ENCODE peak calls at places on chromosomes 5 and 9, in ten cellular contexts. R, A, L, U, P, B, J, D, O and K are unnamed samples.

GRCh38 chr9:68887232-68887631 is 126.7 kb downstream of the PRKACG start:
- DNase-seq in A (no peak), P (no peak), J (no peak), O (no peak), R (no peak), D (no peak), U (no peak), B (no peak), L (no peak), K (no peak)

GRCh38 chr9:12503606-12504122 is 189.5 kb upstream of the TYRP1 start:
- DNase-seq in O (no peak), A (no peak), P (no peak), L (no peak), J (no peak), B (no peak), U (no peak), R (no peak), D (no peak), K (no peak)

GRCh38 chr5:134561871-134562296 is 36.4 kb downstream of the JADE2 start:
- DNase-seq in L (no peak), B (peak; percentile 39), J (no peak), P (no peak), R (no peak), U (no peak), D (no peak), A (no peak), O (no peak), K (no peak)

GRCh38 chr9:91790912-91791311 is 159.1 kb downstream of the ROR2 start:
- DNase-seq in D (no peak), U (no peak), A (no peak), O (no peak), L (no peak), R (no peak), B (no peak), J (no peak), P (no peak), K (no peak)

GRCh38 chr5:96244696-96245095 is 188.4 kb downstream of the PCSK1 start:
- DNase-seq in P (no peak), U (no peak), A (no peak), B (no peak), D (no peak), L (no peak), J (no peak), R (no peak), O (no peak), K (no peak)

GRCh38 chr9:137370865-137371520 is 52.0 kb downstream of the EXD3 start:
- DNase-seq in J (no peak), A (no peak), P (no peak), L (peak; percentile 63), U (no peak), B (peak; percentile 26), O (peak; percentile 37), R (no peak), D (no peak), K (no peak)

GRCh38 chr5:109468737-109469420 is 59.1 kb upstream of the PJA2 start:
- DNase-seq in L (peak; percentile 26), J (peak; percentile 56), R (peak; percentile 61), P (peak; percentile 37), U (peak; percentile 32), A (peak; percentile 52), B (peak; percentile 70), D (peak; percentile 96), O (peak; percentile 79), K (no peak)

GRCh38 chr9:33447404-33448158 is at the start of gene AQP3:
- DNase-seq in D (peak; percentile 62), J (peak; percentile 47), U (peak; percentile 67), R (peak; percentile 52), A (no peak), P (peak; percentile 72), O (peak; percentile 6), B (peak; percentile 86), L (peak; percentile 78), K (no peak)

GRCh38 chr5:23614422-23614821 is 107.0 kb downstream of the PRDM9 start:
- DNase-seq in U (no peak), O (no peak), J (no peak), P (no peak), A (no peak), R (no peak), D (no peak), B (no peak), L (no peak), K (no peak)

GRCh38 chr9:111298831-111299603 is 31.0 kb downstream of the OR2K2 start:
- DNase-seq in J (no peak), D (no peak), R (peak; percentile 2), L (no peak), A (no peak), U (no peak), P (peak; percentile 7), B (no peak), O (peak; percentile 20), K (no peak)

GRCh38 chr9:126312584-126313551 is 13.8 kb upstream of the MVB12B start:
- DNase-seq in P (no peak), A (no peak), B (no peak), J (no peak), D (no peak), L (no peak), U (no peak), R (no peak), O (no peak), K (no peak)

GRCh38 chr5:6837519-6838110 is 124.4 kb downstream of the TENT4A start:
- DNase-seq in L (peak; percentile 51), J (no peak), O (no peak), U (no peak), A (no peak), B (peak; percentile 64), P (no peak), D (no peak), R (peak; percentile 2), K (no peak)

GRCh38 chr5:23208959-23209431 is 298.4 kb upstream of the PRDM9 start:
- DNase-seq in J (no peak), R (peak; percentile 71), P (no peak), U (no peak), L (peak; percentile 80), B (peak; percentile 14), A (peak; percentile 12), D (no peak), O (no peak), K (no peak)

GRCh38 chr5:135204151-135204600 is 170.1 kb upstream of the PITX1 start:
- DNase-seq in B (no peak), R (no peak), D (no peak), J (no peak), O (no peak), L (no peak), P (no peak), A (no peak), U (no peak), K (no peak)

GRCh38 chr9:114316605-114317230 is 6.2 kb upstream of the ORM1 start:
- DNase-seq in R (peak; percentile 81), J (no peak), B (no peak), L (peak; percentile 41), U (no peak), D (no peak), O (no peak), A (no peak), P (peak; percentile 15), K (no peak)

GRCh38 chr5:137395011-137395755 is 103.9 kb downstream of the SPOCK1 start:
- DNase-seq in J (no peak), O (no peak), L (no peak), R (peak; percentile 70), B (no peak), P (peak; percentile 66), A (no peak), U (no peak), D (no peak), K (no peak)

GRCh38 chr9:21234153-21234687 is 5.6 kb downstream of the IFNA14 start:
- DNase-seq in O (no peak), B (no peak), R (no peak), D (no peak), L (no peak), A (no peak), P (no peak), U (no peak), J (no peak), K (no peak)

GRCh38 chr9:115104908-115105307 is 13.0 kb downstream of the TNC start:
- DNase-seq in B (no peak), R (no peak), O (no peak), U (no peak), P (no peak), A (no peak), D (no peak), L (no peak), J (no peak), K (no peak)

GRCh38 chr9:123002754-123003153 is 30.7 kb upstream of the GPR21 start:
- DNase-seq in R (no peak), J (no peak), U (no peak), D (no peak), A (no peak), P (no peak), O (no peak), B (no peak), L (no peak), K (no peak)

GRCh38 chr5:115946655-115947054 is 15.6 kb upstream of the LVRN start:
- DNase-seq in O (no peak), D (no peak), U (no peak), J (no peak), R (no peak), B (no peak), A (no peak), P (no peak), L (no peak), K (no peak)

GRCh38 chr5:146223179-146223578 is 19.8 kb downstream of the RBM27 start:
- DNase-seq in O (no peak), D (no peak), U (no peak), J (no peak), B (no peak), A (no peak), P (no peak), L (no peak), R (no peak), K (no peak)

GRCh38 chr9:115694014-115694413 is 459.6 kb upstream of the PAPPA start:
- DNase-seq in U (no peak), B (peak; percentile 54), P (no peak), J (no peak), R (no peak), L (no peak), A (no peak), O (no peak), D (no peak), K (no peak)

GRCh38 chr9:129130791-129131190 is 19.6 kb downstream of the PTPA start:
- DNase-seq in J (no peak), U (no peak), P (no peak), B (no peak), L (no peak), R (no peak), A (no peak), D (no peak), O (no peak), K (no peak)

GRCh38 chr9:125272697-125273096 is 11.1 kb downstream of the GAPVD1 start:
- DNase-seq in J (no peak), A (no peak), B (no peak), U (no peak), O (no peak), R (no peak), L (peak; percentile 11), D (no peak), P (no peak), K (no peak)

GRCh38 chr5:72517961-72518690 is 10.9 kb upstream of the ZNF366 start:
- DNase-seq in P (no peak), L (peak; percentile 49), D (peak; percentile 47), U (no peak), J (no peak), B (no peak), A (no peak), O (no peak), R (no peak), K (no peak)

GRCh38 chr5:107952450-107952849 is 281.7 kb upstream of the EFNA5 start:
- DNase-seq in R (no peak), J (no peak), L (no peak), A (no peak), U (no peak), B (no peak), P (no peak), D (no peak), O (no peak), K (no peak)

GRCh38 chr5:73030531-73030930 is 74.7 kb downstream of the FCHO2 start:
- DNase-seq in R (no peak), L (no peak), J (no peak), O (no peak), D (no peak), B (no peak), U (no peak), P (no peak), A (peak; percentile 8), K (no peak)

GRCh38 chr9:136917902-136918301 is 26.6 kb downstream of the FBXW5 start:
- DNase-seq in R (no peak), B (no peak), U (no peak), L (no peak), A (no peak), O (no peak), J (no peak), D (no peak), P (no peak), K (no peak)